ENCODE peak calls at places on chromosomes 5 and 9, in six cellular contexts. I is K562, R is BJ, F is sigmoid colon, A is astrocyte, W is ovary. E is an unnamed sample.

GRCh38 chr5:133025804-133026663 is at the start of gene ZCCHC10:
- DNase-seq in I (peak; percentile 93), R (peak; percentile 51), F (peak; percentile 96), A (peak; percentile 83), W (peak; percentile 94), E (peak; percentile 84)

GRCh38 chr9:116767219-116767618 is 80.1 kb downstream of the TRIM32 start:
- DNase-seq in I (no peak), R (no peak), F (no peak), A (no peak), W (no peak), E (no peak)

GRCh38 chr5:170159101-170159698 is 53.5 kb downstream of the FOXI1 start:
- DNase-seq in I (no peak), R (no peak), F (no peak), A (peak; percentile 74), W (no peak), E (peak; percentile 47)

GRCh38 chr9:121566401-121567141 is 66.9 kb upstream of the GGTA1 start:
- DNase-seq in I (no peak), R (no peak), F (peak; percentile 87), A (peak; percentile 73), W (peak; percentile 57), E (peak; percentile 62)

GRCh38 chr5:144167998-144168397 is 2.5 kb downstream of the YIPF5 start:
- DNase-seq in I (no peak), R (no peak), F (no peak), A (no peak), W (no peak), E (no peak)

GRCh38 chr5:12615141-12615820 is 711.0 kb upstream of the CTNND2 start:
- DNase-seq in I (peak; percentile 59), R (no peak), F (no peak), A (peak; percentile 37), W (no peak), E (no peak)

GRCh38 chr9:110116543-110116885 is 91.4 kb downstream of the C9orf152 start:
- DNase-seq in I (no peak), R (peak; percentile 90), F (no peak), A (peak; percentile 85), W (no peak), E (peak; percentile 86)

GRCh38 chr9:76756273-76756650 is 8.0 kb upstream of the PCA3 start:
- DNase-seq in I (no peak), R (no peak), F (peak; percentile 63), A (no peak), W (no peak), E (no peak)

GRCh38 chr5:168198359-168198758 is 93.1 kb upstream of the WWC1 start:
- DNase-seq in I (no peak), R (no peak), F (no peak), A (no peak), W (no peak), E (no peak)

GRCh38 chr9:73152953-73153352 is 1.3 kb downstream of the ANXA1 start:
- DNase-seq in I (no peak), R (no peak), F (no peak), A (no peak), W (no peak), E (peak; percentile 22)
- H3K4me3 ChIP-seq in I (peak overlapping the region; percentile 57), R (peak overlapping the region; percentile 52), F (peak overlapping the region; percentile 18), A (peak overlapping the region; percentile 95), W (peak overlapping the region; percentile 38), E (peak overlapping the region; percentile 79)

GRCh38 chr9:36698984-36699383 is 126.3 kb downstream of the MELK start:
- DNase-seq in I (no peak), R (no peak), F (no peak), A (no peak), W (no peak), E (no peak)
- H3K4me3 ChIP-seq in I (no peak overlapping the region), R (no peak overlapping the region), F (no peak overlapping the region), A (no peak overlapping the region), W (no peak overlapping the region), E (no peak overlapping the region)

GRCh38 chr9:95505072-95505471 is 11.7 kb downstream of the PTCH1 start:
- DNase-seq in I (no peak), R (no peak), F (no peak), A (no peak), W (no peak), E (no peak)

GRCh38 chr9:95505676-95506437 is 10.9 kb downstream of the PTCH1 start:
- DNase-seq in I (peak; percentile 82), R (no peak), F (peak; percentile 80), A (peak; percentile 34), W (peak; percentile 85), E (peak; percentile 25)

GRCh38 chr9:95506692-95507455 is 9.9 kb downstream of the PTCH1 start:
- DNase-seq in I (peak; percentile 41), R (no peak), F (peak; percentile 77), A (no peak), W (peak; percentile 74), E (peak; percentile 36)

GRCh38 chr9:95507456-95508241 is 9.1 kb downstream of the PTCH1 start:
- DNase-seq in I (no peak), R (no peak), F (peak; percentile 78), A (peak; percentile 74), W (peak; percentile 74), E (peak; percentile 53)

DNA sequence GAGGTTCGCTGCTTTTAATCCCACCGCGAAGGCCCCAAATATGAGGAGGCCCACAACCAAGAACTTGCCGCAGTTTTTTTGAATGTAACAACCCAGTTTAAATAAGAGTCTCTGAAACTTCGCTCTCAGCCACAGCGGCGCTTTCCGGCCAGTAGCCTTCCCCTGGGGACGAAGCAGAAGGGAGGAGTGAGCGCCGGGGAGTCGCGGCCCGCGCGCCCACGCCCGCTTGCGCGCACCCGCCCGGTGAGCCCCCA is 10.4 kb downstream of the PTCH1 start:
- DNase-seq in I (no peak), R (no peak), F (no peak), A (peak; percentile 36), W (peak; percentile 69), E (peak; percentile 21)
- H3K4me3 ChIP-seq in I (peak overlapping the region; percentile 84), R (peak overlapping the region; percentile 73), F (peak overlapping the region; percentile 76), A (peak overlapping the region; percentile 85), W (peak overlapping the region; percentile 72), E (peak overlapping the region; percentile 77)

GRCh38 chr9:104972242-104972866 is 44.4 kb upstream of the ABCA1 start:
- DNase-seq in I (no peak), R (no peak), F (no peak), A (no peak), W (no peak), E (no peak)

GRCh38 chr9:104971521-104971920 is 43.6 kb upstream of the ABCA1 start:
- DNase-seq in I (no peak), R (no peak), F (no peak), A (no peak), W (no peak), E (no peak)

GRCh38 chr9:104970588-104970987 is 42.6 kb upstream of the ABCA1 start:
- DNase-seq in I (no peak), R (no peak), F (no peak), A (peak; percentile 36), W (no peak), E (no peak)

GRCh38 chr9:104968025-104968982 is 40.3 kb upstream of the ABCA1 start:
- DNase-seq in I (peak; percentile 86), R (peak; percentile 71), F (peak; percentile 97), A (peak; percentile 86), W (peak; percentile 92), E (peak; percentile 52)

GRCh38 chr9:104969116-104969515 is 41.2 kb upstream of the ABCA1 start:
- DNase-seq in I (no peak), R (no peak), F (no peak), A (no peak), W (no peak), E (no peak)
- H3K4me3 ChIP-seq in I (no peak overlapping the region), R (no peak overlapping the region), F (no peak overlapping the region), A (no peak overlapping the region), W (no peak overlapping the region), E (no peak overlapping the region)

DNA sequence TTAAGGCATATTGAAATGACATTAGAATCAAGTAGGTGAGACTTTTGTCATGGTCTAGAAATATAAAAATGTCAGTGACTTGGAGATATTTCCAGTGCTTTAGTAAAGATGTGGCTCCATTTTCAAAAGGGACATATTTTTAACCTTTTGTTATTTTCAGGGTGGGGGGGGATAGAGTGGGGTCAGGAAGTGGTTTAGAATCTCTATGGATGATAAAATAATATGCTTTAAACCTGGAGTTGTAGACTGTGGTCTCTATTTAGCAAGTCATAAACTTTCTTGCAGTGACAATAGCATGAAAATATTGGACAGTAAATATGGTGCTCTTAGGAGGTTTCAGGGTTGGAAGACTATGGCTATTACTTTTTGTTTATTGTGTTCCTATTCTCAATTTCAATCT is 46.9 kb downstream of the PTTG1 start:
- DNase-seq in I (no peak), R (no peak), F (no peak), A (no peak), W (no peak), E (no peak)
- H3K4me3 ChIP-seq in I (no peak overlapping the region), R (no peak overlapping the region), F (no peak overlapping the region), A (no peak overlapping the region), W (no peak overlapping the region), E (no peak overlapping the region)

DNA sequence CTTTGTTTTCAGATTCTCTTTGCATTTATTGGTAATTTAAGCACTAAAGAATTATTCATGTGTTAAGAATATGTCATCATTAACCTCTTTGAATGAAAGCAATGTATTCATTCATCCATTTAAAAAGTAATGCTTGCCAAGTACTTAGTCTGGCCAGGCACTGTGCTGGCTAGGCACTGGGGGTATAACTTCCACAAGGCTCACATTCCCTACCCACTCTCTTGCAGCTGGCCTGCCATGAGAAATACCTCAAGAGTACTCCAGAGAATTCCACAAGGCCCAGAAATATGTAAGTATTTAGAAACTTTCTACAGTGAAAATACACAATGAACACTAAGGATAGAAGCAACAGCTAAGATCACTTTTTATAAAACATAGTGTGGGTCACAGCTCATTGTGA is 25.4 kb downstream of the ZNF300 start:
- DNase-seq in I (no peak), R (no peak), F (no peak), A (no peak), W (no peak), E (no peak)
- H3K4me3 ChIP-seq in I (no peak overlapping the region), R (no peak overlapping the region), F (no peak overlapping the region), A (no peak overlapping the region), W (no peak overlapping the region), E (no peak overlapping the region)

GRCh38 chr9:130835441-130836298 is 616 bp downstream of the ABL1 start:
- DNase-seq in I (peak; percentile 82), R (no peak), F (peak; percentile 79), A (peak; percentile 63), W (peak; percentile 79), E (no peak)

GRCh38 chr9:130831077-130831476 is 4.0 kb upstream of the ABL1 start:
- DNase-seq in I (peak; percentile 66), R (no peak), F (no peak), A (no peak), W (no peak), E (no peak)

GRCh38 chr9:130830199-130830598 is 4.9 kb upstream of the ABL1 start:
- DNase-seq in I (no peak), R (no peak), F (no peak), A (no peak), W (no peak), E (no peak)

GRCh38 chr9:130834371-130835311 is at the start of gene ABL1:
- DNase-seq in I (peak; percentile 94), R (no peak), F (peak; percentile 94), A (peak; percentile 84), W (peak; percentile 85), E (peak; percentile 70)

GRCh38 chr9:130833324-130833990 is 1.6 kb upstream of the ABL1 start:
- DNase-seq in I (peak; percentile 66), R (no peak), F (no peak), A (peak; percentile 70), W (no peak), E (no peak)
- H3K4me3 ChIP-seq in I (no peak overlapping the region), R (no peak overlapping the region), F (no peak overlapping the region), A (peak overlapping the region; percentile 59), W (no peak overlapping the region), E (no peak overlapping the region)